ENCODE peak calls at places on chromosome 13, in seven cellular contexts. D is hepatocyte, H is heart left ventricle, N is body of pancreas, G is mammary epithelial cell, J is IMR-90, E is brain microvascular endothelial cell. B is an unnamed sample.
A peak's percentile ranks its signal among the peaks of the same experiment; 100 is the strongest.

GRCh38 chr13:74136089-74136658 is 2.0 kb upstream of the KLF12 start:
- DNase-seq in D (peak; percentile 58), H (peak; percentile 59), N (no peak), G (peak; percentile 67), J (peak; percentile 62), E (peak; percentile 53), B (peak; percentile 28)

GRCh38 chr13:20769091-20769490 is 4.7 kb downstream of the EEF1AKMT1 start:
- DNase-seq in D (no peak), H (no peak), N (no peak), G (no peak), J (no peak), E (no peak), B (no peak)

GRCh38 chr13:61728468-61728867 is 312.8 kb upstream of the PCDH20 start:
- DNase-seq in D (peak; percentile 34), H (no peak), N (no peak), G (no peak), J (no peak), E (no peak), B (peak; percentile 32)

GRCh38 chr13:34502621-34503020 is 439.4 kb upstream of the NBEA start:
- DNase-seq in D (no peak), H (no peak), N (no peak), G (no peak), J (no peak), E (no peak), B (no peak)

GRCh38 chr13:113374511-113375175 is 10.7 kb upstream of the GRTP1 start:
- DNase-seq in D (no peak), H (no peak), N (no peak), G (no peak), J (no peak), E (no peak), B (no peak)

GRCh38 chr13:111370147-111370546 is 49.7 kb downstream of the TEX29 start:
- DNase-seq in D (no peak), H (no peak), N (no peak), G (no peak), J (no peak), E (no peak), B (no peak)

GRCh38 chr13:24670174-24670573 is 10.0 kb upstream of the ATP12A start:
- DNase-seq in D (no peak), H (no peak), N (no peak), G (no peak), J (no peak), E (no peak), B (no peak)

GRCh38 chr13:88384542-88384941 is 713.4 kb downstream of the SLITRK5 start:
- DNase-seq in D (no peak), H (no peak), N (no peak), G (no peak), J (no peak), E (no peak), B (no peak)

GRCh38 chr13:79869326-79869725 is 388.4 kb downstream of the NDFIP2 start:
- DNase-seq in D (peak; percentile 65), H (no peak), N (no peak), G (peak; percentile 46), J (peak; percentile 37), E (peak; percentile 12), B (no peak)

GRCh38 chr13:70339738-70340137 is 231.5 kb upstream of the KLHL1 start:
- DNase-seq in D (peak; percentile 40), H (no peak), N (peak; percentile 47), G (peak; percentile 2), J (no peak), E (peak; percentile 6), B (peak; percentile 40)

DNA sequence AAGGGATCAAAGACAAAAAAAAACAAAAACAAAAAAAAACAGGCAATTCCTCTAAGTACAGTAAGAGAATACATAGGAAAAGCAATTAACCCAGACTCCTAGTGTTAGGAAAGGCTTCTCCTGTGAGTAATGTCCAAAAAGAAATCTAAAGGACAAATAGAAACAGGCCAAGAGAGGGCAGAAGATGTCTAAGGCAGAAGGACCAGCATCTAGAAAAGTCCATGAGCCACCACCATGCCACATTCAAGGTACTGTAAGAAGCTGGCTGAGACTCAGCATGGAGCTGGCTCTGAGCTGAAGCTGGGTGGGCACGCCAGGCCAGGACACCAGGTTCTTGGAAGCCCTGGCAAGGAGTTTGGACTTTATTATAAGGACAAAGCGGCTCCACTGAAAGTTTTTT is 118.1 kb upstream of the FRY start:
- DNase-seq in D (no peak), H (no peak), N (peak; percentile 25), G (no peak), J (no peak), E (no peak), B (no peak)
- TF ChIP-seq CTCF in D (no peak), H (no peak), N (no peak), G (no peak), J (no peak), E (no peak), B (no peak)

GRCh38 chr13:99958402-99959126 is 13.0 kb downstream of the ZIC5 start:
- DNase-seq in D (no peak), H (no peak), N (no peak), G (no peak), J (no peak), E (no peak), B (no peak)
- H3K27me3 ChIP-seq in D (peaks cover 98% of the 10 kb centered on the region), H (peaks cover 100% of the 10 kb centered on the region), N (peaks cover 6% of the 10 kb centered on the region), G (peaks cover 56% of the 10 kb centered on the region), J (peaks cover 84% of the 10 kb centered on the region), E (peaks cover 7% of the 10 kb centered on the region), B (peaks cover 91% of the 10 kb centered on the region)

DNA sequence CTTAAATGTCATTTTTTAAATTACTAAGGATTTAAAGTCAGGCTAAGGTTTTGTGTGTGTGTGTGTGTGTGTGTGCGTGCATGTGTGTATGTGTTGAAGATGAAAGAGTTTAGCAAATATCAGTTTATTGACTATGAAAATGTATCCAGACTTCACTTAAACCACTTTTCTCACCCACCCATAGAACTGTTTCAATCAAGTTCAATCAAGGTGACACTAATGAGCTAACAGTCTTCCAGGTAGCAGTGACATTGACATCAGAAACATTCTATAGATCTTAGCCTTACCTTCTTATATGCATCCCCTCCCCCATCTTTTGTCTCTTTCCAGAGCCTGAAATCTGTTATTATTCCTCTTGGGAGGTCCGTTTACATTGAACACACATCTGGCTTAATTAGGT is 480.3 kb upstream of the SGCG start:
- DNase-seq in D (no peak), H (no peak), N (no peak), G (no peak), J (no peak), E (no peak), B (no peak)
- H3K4me3 ChIP-seq in D (no peak overlapping the region), H (no peak overlapping the region), N (no peak overlapping the region), G (no peak overlapping the region), J (no peak overlapping the region), E (no peak overlapping the region), B (no peak overlapping the region)

GRCh38 chr13:110221331-110221730 is 85.6 kb downstream of the COL4A1 start:
- DNase-seq in D (no peak), H (no peak), N (no peak), G (no peak), J (no peak), E (no peak), B (no peak)
- TF ChIP-seq CTCF in D (no peak), H (no peak), N (no peak), G (no peak), J (no peak), E (no peak), B (no peak)

B was measured in BE2C.